ENCODE peak calls at places on chromosome 1, in ten cellular contexts. One of them, this sample, is unnamed.

GRCh38 chr1:27394925-27395324 is 2.5 kb downstream of the GPR3 start:
- DNase-seq in CD8-positive, alpha-beta T cell: no peak
- DNase-seq in mucosa of descending colon: no peak
- DNase-seq in breast epithelium: no peak
- DNase-seq in esophagus squamous epithelium: no peak
- DNase-seq in cardiac fibroblast: no peak
- DNase-seq in AG09309: no peak
- DNase-seq in dorsolateral prefrontal cortex: no peak
- DNase-seq in A549: no peak
- DNase-seq in PC-9: no peak
- DNase-seq in this sample: no peak

GRCh38 chr1:228061411-228062084 is 21.0 kb upstream of the ARF1 start:
- DNase-seq in PC-9: no peak
- DNase-seq in mucosa of descending colon: no peak
- DNase-seq in cardiac fibroblast: no peak
- DNase-seq in esophagus squamous epithelium: no peak
- DNase-seq in AG09309: no peak
- DNase-seq in breast epithelium: no peak
- DNase-seq in A549: no peak
- DNase-seq in CD8-positive, alpha-beta T cell: no peak
- DNase-seq in dorsolateral prefrontal cortex: peak
- DNase-seq in this sample: no peak

GRCh38 chr1:26020390-26020789 is 1.2 kb upstream of the EXTL1 start:
- DNase-seq in CD8-positive, alpha-beta T cell: no peak
- DNase-seq in esophagus squamous epithelium: no peak
- DNase-seq in mucosa of descending colon: no peak
- DNase-seq in breast epithelium: peak
- DNase-seq in cardiac fibroblast: peak
- DNase-seq in AG09309: no peak
- DNase-seq in A549: no peak
- DNase-seq in PC-9: no peak
- DNase-seq in dorsolateral prefrontal cortex: peak
- DNase-seq in this sample: no peak

GRCh38 chr1:117171900-117172501 is 38.7 kb downstream of the VTCN1 start:
- DNase-seq in esophagus squamous epithelium: no peak
- DNase-seq in breast epithelium: peak
- DNase-seq in AG09309: no peak
- DNase-seq in CD8-positive, alpha-beta T cell: no peak
- DNase-seq in A549: no peak
- DNase-seq in PC-9: no peak
- DNase-seq in mucosa of descending colon: no peak
- DNase-seq in cardiac fibroblast: peak
- DNase-seq in dorsolateral prefrontal cortex: no peak
- DNase-seq in this sample: no peak

GRCh38 chr1:25780318-25781129 is 19.5 kb upstream of the SELENON start:
- DNase-seq in CD8-positive, alpha-beta T cell: no peak
- DNase-seq in A549: no peak
- DNase-seq in dorsolateral prefrontal cortex: no peak
- DNase-seq in mucosa of descending colon: peak
- DNase-seq in PC-9: no peak
- DNase-seq in esophagus squamous epithelium: no peak
- DNase-seq in AG09309: no peak
- DNase-seq in cardiac fibroblast: no peak
- DNase-seq in breast epithelium: no peak
- DNase-seq in this sample: no peak

GRCh38 chr1:232968965-232969364 is 18.6 kb downstream of the NTPCR start:
- DNase-seq in esophagus squamous epithelium: no peak
- DNase-seq in AG09309: no peak
- DNase-seq in cardiac fibroblast: peak
- DNase-seq in dorsolateral prefrontal cortex: no peak
- DNase-seq in mucosa of descending colon: peak
- DNase-seq in A549: no peak
- DNase-seq in breast epithelium: peak
- DNase-seq in CD8-positive, alpha-beta T cell: no peak
- DNase-seq in PC-9: no peak
- DNase-seq in this sample: no peak

GRCh38 chr1:212606734-212607205 is 1.8 kb upstream of the ATF3 start:
- DNase-seq in esophagus squamous epithelium: no peak
- DNase-seq in cardiac fibroblast: no peak
- DNase-seq in dorsolateral prefrontal cortex: no peak
- DNase-seq in CD8-positive, alpha-beta T cell: peak
- DNase-seq in A549: no peak
- DNase-seq in mucosa of descending colon: peak
- DNase-seq in AG09309: no peak
- DNase-seq in PC-9: peak
- DNase-seq in breast epithelium: peak
- DNase-seq in this sample: no peak

GRCh38 chr1:26998319-26999300 is 5.1 kb downstream of the TRNP1 start:
- DNase-seq in A549: no peak
- DNase-seq in cardiac fibroblast: peak
- DNase-seq in AG09309: no peak
- DNase-seq in PC-9: no peak
- DNase-seq in esophagus squamous epithelium: no peak
- DNase-seq in breast epithelium: no peak
- DNase-seq in mucosa of descending colon: no peak
- DNase-seq in CD8-positive, alpha-beta T cell: no peak
- DNase-seq in dorsolateral prefrontal cortex: no peak
- DNase-seq in this sample: no peak

GRCh38 chr1:86507935-86508582 is 38.8 kb upstream of the CLCA4 start:
- DNase-seq in mucosa of descending colon: no peak
- DNase-seq in A549: no peak
- DNase-seq in cardiac fibroblast: peak
- DNase-seq in PC-9: no peak
- DNase-seq in CD8-positive, alpha-beta T cell: no peak
- DNase-seq in esophagus squamous epithelium: no peak
- DNase-seq in AG09309: no peak
- DNase-seq in breast epithelium: no peak
- DNase-seq in dorsolateral prefrontal cortex: no peak
- DNase-seq in this sample: no peak

GRCh38 chr1:1550591-1551432 is 10.4 kb upstream of the TMEM240 start:
- DNase-seq in CD8-positive, alpha-beta T cell: no peak
- DNase-seq in PC-9: no peak
- DNase-seq in esophagus squamous epithelium: no peak
- DNase-seq in breast epithelium: no peak
- DNase-seq in dorsolateral prefrontal cortex: no peak
- DNase-seq in AG09309: no peak
- DNase-seq in cardiac fibroblast: peak
- DNase-seq in mucosa of descending colon: no peak
- DNase-seq in A549: peak
- DNase-seq in this sample: no peak

GRCh38 chr1:179087665-179088064 is 5.8 kb downstream of the TOR3A start:
- DNase-seq in PC-9: no peak
- DNase-seq in breast epithelium: no peak
- DNase-seq in A549: no peak
- DNase-seq in dorsolateral prefrontal cortex: no peak
- DNase-seq in mucosa of descending colon: no peak
- DNase-seq in AG09309: no peak
- DNase-seq in esophagus squamous epithelium: no peak
- DNase-seq in CD8-positive, alpha-beta T cell: no peak
- DNase-seq in cardiac fibroblast: no peak
- DNase-seq in this sample: no peak

GRCh38 chr1:35288761-35289160 is 20.3 kb downstream of the ZMYM4 start:
- DNase-seq in CD8-positive, alpha-beta T cell: no peak
- DNase-seq in esophagus squamous epithelium: no peak
- DNase-seq in breast epithelium: no peak
- DNase-seq in AG09309: no peak
- DNase-seq in A549: no peak
- DNase-seq in cardiac fibroblast: peak
- DNase-seq in mucosa of descending colon: no peak
- DNase-seq in PC-9: no peak
- DNase-seq in dorsolateral prefrontal cortex: no peak
- DNase-seq in this sample: no peak

DNA sequence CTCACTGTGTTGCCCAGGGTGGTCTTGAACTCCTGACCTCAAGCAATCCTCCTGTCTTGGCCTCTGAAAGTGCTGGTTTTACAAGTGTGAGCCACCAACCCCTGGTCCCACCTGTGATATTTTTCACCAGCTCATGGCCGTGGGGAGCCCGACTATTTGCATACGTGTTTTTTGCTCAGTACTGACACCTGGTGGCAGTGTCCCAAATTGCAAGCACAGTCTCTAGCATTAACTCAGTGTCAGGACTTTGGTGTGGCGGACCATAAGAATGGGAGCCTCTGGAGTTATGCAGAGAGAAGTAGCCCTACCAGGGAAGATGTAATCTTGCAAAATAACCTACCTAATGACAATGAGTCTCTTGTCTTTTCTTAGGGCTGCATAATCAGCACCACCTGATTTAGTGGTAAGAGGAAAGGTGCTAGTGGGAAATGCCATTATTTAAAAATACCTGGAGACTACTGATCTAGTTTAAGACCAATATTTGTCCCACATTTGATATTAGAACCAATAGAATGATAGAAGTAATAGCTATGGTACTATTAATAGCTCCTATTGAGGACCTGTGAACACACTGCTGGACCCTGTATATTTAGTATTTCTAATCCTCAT is 305.4 kb downstream of the DISC1 start:
- DNase-seq in dorsolateral prefrontal cortex: no peak
- DNase-seq in cardiac fibroblast: peak
- DNase-seq in mucosa of descending colon: peak
- DNase-seq in CD8-positive, alpha-beta T cell: no peak
- DNase-seq in A549: peak
- DNase-seq in breast epithelium: no peak
- DNase-seq in AG09309: no peak
- DNase-seq in PC-9: no peak
- DNase-seq in esophagus squamous epithelium: no peak
- DNase-seq in this sample: no peak
- TF ChIP-seq CTCF in dorsolateral prefrontal cortex: no peak
- TF ChIP-seq CTCF in cardiac fibroblast: peak
- TF ChIP-seq CTCF in mucosa of descending colon: peak
- TF ChIP-seq CTCF in CD8-positive, alpha-beta T cell: peak
- TF ChIP-seq CTCF in A549: peak
- TF ChIP-seq CTCF in breast epithelium: no peak
- TF ChIP-seq CTCF in AG09309: peak
- TF ChIP-seq CTCF in PC-9: peak
- TF ChIP-seq CTCF in esophagus squamous epithelium: no peak
- TF ChIP-seq CTCF in this sample: no peak

DNA sequence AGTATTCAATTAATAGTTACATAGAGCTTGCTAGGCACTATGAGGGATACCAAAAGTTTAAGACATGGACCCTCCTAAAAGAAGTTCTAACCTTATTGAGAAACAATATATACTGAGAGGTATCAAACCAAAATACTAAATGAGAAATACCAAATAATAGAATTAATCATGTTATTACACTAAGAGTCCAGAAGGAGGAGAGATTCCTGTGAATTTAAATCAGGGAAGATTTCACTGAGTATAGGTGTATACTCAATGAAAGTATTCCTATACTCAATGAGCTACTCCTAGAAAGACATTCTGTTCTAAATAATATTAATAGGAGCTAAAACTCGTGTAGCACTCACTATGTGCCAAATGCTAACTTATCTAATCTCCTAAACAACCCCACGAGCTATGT is 9.4 kb downstream of the CR1L start:
- DNase-seq in dorsolateral prefrontal cortex: no peak
- DNase-seq in CD8-positive, alpha-beta T cell: no peak
- DNase-seq in mucosa of descending colon: no peak
- DNase-seq in esophagus squamous epithelium: no peak
- DNase-seq in cardiac fibroblast: peak
- DNase-seq in AG09309: no peak
- DNase-seq in A549: no peak
- DNase-seq in breast epithelium: no peak
- DNase-seq in PC-9: no peak
- DNase-seq in this sample: no peak
- TF ChIP-seq CTCF in dorsolateral prefrontal cortex: no peak
- TF ChIP-seq CTCF in CD8-positive, alpha-beta T cell: no peak
- TF ChIP-seq CTCF in mucosa of descending colon: no peak
- TF ChIP-seq CTCF in esophagus squamous epithelium: peak
- TF ChIP-seq CTCF in cardiac fibroblast: peak
- TF ChIP-seq CTCF in AG09309: peak
- TF ChIP-seq CTCF in A549: peak
- TF ChIP-seq CTCF in breast epithelium: no peak
- TF ChIP-seq CTCF in PC-9: peak
- TF ChIP-seq CTCF in this sample: no peak

DNA sequence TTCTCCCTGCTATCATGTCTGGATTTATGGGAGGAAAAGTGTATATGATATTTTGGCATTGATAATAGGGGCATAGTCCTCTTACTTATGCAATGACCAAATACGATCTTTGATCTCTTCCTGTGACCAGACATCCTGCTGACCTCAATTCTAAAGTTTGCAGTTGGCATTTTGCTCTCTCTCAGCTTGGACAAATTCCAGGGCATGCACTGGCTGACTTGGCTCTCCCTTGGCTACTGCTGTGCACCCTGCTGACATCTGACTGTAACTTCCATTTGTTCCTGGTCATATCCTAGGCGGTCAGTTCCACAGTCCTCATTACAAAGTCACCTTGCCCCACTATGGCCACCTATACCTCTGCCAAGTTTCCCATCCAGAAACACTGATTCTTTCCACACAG is 380.7 kb upstream of the NR5A2 start:
- DNase-seq in dorsolateral prefrontal cortex: no peak
- DNase-seq in mucosa of descending colon: no peak
- DNase-seq in breast epithelium: no peak
- DNase-seq in AG09309: no peak
- DNase-seq in A549: no peak
- DNase-seq in esophagus squamous epithelium: no peak
- DNase-seq in cardiac fibroblast: no peak
- DNase-seq in PC-9: no peak
- DNase-seq in CD8-positive, alpha-beta T cell: no peak
- DNase-seq in this sample: no peak
- TF ChIP-seq CTCF in dorsolateral prefrontal cortex: no peak
- TF ChIP-seq CTCF in mucosa of descending colon: no peak
- TF ChIP-seq CTCF in breast epithelium: no peak
- TF ChIP-seq CTCF in AG09309: no peak
- TF ChIP-seq CTCF in A549: no peak
- TF ChIP-seq CTCF in esophagus squamous epithelium: no peak
- TF ChIP-seq CTCF in cardiac fibroblast: no peak
- TF ChIP-seq CTCF in PC-9: no peak
- TF ChIP-seq CTCF in CD8-positive, alpha-beta T cell: no peak
- TF ChIP-seq CTCF in this sample: no peak

DNA sequence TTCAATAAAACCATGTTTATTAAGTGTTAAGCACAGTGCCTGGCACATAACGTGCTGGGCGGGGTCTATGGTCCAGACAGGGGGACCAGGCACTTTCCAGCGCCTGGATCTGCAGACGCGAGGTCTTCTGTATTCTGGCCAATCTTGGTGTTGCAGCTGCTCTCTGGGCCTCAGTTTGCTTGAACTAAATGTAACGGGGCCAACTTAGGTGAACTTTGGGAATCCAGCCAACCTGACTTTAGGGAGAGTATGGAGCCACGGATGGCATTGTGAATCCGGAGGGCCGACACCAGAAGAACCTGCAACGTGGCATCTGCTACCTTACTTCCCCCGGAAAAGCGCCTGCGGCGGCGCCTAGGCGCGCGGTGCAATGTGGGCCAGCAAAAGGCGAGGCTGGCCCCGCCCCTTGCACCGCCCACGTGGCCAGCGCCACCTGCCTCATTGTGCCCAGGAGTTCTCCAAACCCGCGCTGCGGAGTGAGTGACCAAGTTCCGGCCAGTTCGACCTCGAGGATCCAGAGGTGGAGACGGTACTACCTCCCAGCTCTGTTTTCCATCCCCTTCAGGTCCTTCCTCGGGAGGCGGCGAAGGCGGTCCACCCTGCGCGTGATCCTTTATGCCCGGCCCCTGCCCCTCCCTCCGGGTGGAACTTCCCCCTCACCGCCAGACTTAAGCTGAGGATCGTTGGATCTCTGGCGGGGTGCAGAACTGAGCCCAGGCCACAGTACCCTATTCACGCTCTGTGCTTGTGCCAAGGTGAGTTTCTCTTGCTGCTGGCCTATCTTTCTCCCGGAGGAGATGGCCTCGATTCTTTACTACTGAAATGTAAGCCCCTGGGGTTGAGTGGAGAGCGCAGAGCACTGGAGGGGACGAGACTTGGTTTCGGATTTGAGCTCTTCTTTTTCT is at the start of gene AKR1A1:
- DNase-seq in AG09309: peak
- DNase-seq in CD8-positive, alpha-beta T cell: peak
- DNase-seq in A549: peak
- DNase-seq in esophagus squamous epithelium: peak
- DNase-seq in dorsolateral prefrontal cortex: peak
- DNase-seq in mucosa of descending colon: peak
- DNase-seq in breast epithelium: peak
- DNase-seq in PC-9: peak
- DNase-seq in cardiac fibroblast: peak
- DNase-seq in this sample: peak
- TF ChIP-seq CTCF in AG09309: no peak
- TF ChIP-seq CTCF in CD8-positive, alpha-beta T cell: no peak
- TF ChIP-seq CTCF in A549: no peak
- TF ChIP-seq CTCF in esophagus squamous epithelium: peak
- TF ChIP-seq CTCF in dorsolateral prefrontal cortex: peak
- TF ChIP-seq CTCF in mucosa of descending colon: no peak
- TF ChIP-seq CTCF in breast epithelium: no peak
- TF ChIP-seq CTCF in PC-9: no peak
- TF ChIP-seq CTCF in cardiac fibroblast: no peak
- TF ChIP-seq CTCF in this sample: no peak